ENCODE peak calls at places on chromosomes 11 and 22, in four cellular contexts. H is esophagus muscularis mucosa, D is GM12891, Y is ovary. F is an unnamed sample.
A peak's percentile ranks its signal among the peaks of the same experiment; 100 is the strongest.

GRCh38 chr11:92212530-92212929 is 12.1 kb upstream of the FAT3 start:
- DNase-seq in H (no peak), D (no peak), Y (no peak), F (no peak)

GRCh38 chr11:69553416-69554357 is 72.2 kb downstream of the LINC01488 start:
- DNase-seq in Y (no peak), D (no peak), H (no peak), F (no peak)

GRCh38 chr11:64295760-64296159 is 4.4 kb upstream of the CATSPERZ start:
- DNase-seq in Y (no peak), H (no peak), D (no peak), F (no peak)

GRCh38 chr11:777288-778255 is at the start of gene GATD1:
- DNase-seq in H (peak; percentile 96), Y (peak; percentile 95), D (peak; percentile 100), F (peak; percentile 99)

GRCh38 chr11:101264303-101264702 is 134.7 kb upstream of the PGR start:
- DNase-seq in H (no peak), Y (no peak), D (no peak), F (no peak)

GRCh38 chr11:95674669-95675358 is 114.8 kb downstream of the FAM76B start:
- DNase-seq in H (no peak), Y (no peak), D (no peak), F (no peak)

GRCh38 chr22:27581688-27582087 is 219.9 kb downstream of the MN1 start:
- DNase-seq in D (no peak), H (peak; percentile 97), Y (peak; percentile 91), F (no peak)

GRCh38 chr22:33909075-33909458 is 11.2 kb downstream of the LARGE1 start:
- DNase-seq in Y (peak; percentile 55), H (no peak), D (no peak), F (no peak)

GRCh38 chr11:73866586-73866996 is 10.1 kb downstream of the COA4 start:
- DNase-seq in H (no peak), Y (no peak), D (no peak), F (peak; percentile 46)

GRCh38 chr22:25282671-25283561 is 63.5 kb downstream of the CRYBB2 start:
- DNase-seq in H (no peak), D (peak; percentile 17), Y (no peak), F (no peak)

GRCh38 chr22:27752771-27753170 is 48.8 kb downstream of the MN1 start:
- DNase-seq in H (no peak), Y (peak; percentile 74), D (no peak), F (peak; percentile 45)

GRCh38 chr11:122673706-122674105 is 18.2 kb downstream of the UBASH3B start:
- DNase-seq in D (no peak), Y (no peak), H (no peak), F (no peak)

GRCh38 chr11:103662880-103663279 is 373.6 kb upstream of the DDI1 start:
- DNase-seq in Y (no peak), H (no peak), D (no peak), F (no peak)

DNA sequence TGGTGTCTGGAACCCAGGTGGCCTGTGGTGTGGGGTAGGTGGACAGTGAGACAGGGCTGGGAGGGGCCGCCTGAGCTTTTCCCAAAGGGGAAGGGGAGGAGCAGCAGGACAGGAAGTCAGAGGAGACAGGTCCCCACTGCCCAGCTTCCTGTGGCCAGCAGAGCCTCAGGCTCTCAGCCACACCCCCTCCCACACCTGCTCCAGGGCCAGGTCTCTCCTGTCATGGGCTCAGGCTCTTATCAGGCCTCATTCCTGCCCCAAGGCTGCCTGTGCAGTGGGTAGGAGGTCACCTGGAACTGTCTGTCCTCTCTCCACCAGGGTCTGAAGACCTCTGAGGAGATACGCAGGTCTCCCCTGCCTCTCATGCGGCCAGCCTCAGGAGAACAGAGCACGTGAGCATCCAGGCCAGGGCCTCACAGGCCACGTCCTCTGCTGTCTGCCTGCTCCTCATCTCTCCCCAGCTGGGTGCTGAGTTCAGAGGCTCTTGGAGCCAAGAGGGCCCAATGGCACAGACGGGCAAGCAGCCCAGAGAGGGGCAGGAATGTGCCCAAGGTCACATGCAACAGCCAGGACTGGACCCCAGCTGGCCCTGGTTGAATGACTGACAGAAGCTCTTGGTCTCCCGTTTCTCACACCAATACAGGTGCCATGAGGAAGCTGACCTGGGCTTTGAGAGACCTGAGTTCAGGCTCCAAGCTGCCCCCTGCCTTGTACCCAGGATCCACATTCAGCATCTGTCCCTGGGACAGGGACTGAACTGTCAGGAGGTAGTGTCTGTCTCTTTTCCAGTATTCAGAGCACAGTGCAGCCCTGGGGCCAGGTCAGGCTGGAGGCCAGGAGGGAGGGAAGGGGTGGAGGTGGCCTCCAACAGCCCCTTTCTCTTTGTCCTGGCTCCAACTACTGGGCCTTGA is 16.7 kb downstream of the STARD10 start:
- DNase-seq in H (no peak), Y (no peak), D (no peak), F (no peak)
- TF ChIP-seq POLR2A in H (no peak), Y (no peak), D (no peak), F (no peak)

GRCh38 chr22:20123364-20124082 is 6.5 kb upstream of the TRMT2A start:
- DNase-seq in Y (no peak), D (no peak), H (no peak), F (no peak)
- TF ChIP-seq POLR2A in Y (no peak), D (peak; percentile 22), H (no peak), F (no peak)

GRCh38 chr22:18119409-18120110 is 9.0 kb downstream of the TUBA8 start:
- DNase-seq in Y (no peak), D (no peak), H (no peak), F (no peak)
- TF ChIP-seq POLR2A in Y (no peak), D (no peak), H (no peak), F (no peak)

GRCh38 chr11:17718510-17718962 is 835 bp upstream of the MYOD1 start:
- DNase-seq in H (no peak), Y (no peak), D (no peak), F (no peak)

GRCh38 chr11:17720796-17721171 is 1.4 kb downstream of the MYOD1 start:
- DNase-seq in H (no peak), Y (no peak), D (no peak), F (no peak)

GRCh38 chr11:17718015-17718414 is 1.4 kb upstream of the MYOD1 start:
- DNase-seq in D (no peak), Y (no peak), H (no peak), F (no peak)

GRCh38 chr11:17719940-17720795 is 797 bp downstream of the MYOD1 start:
- DNase-seq in H (no peak), D (no peak), Y (no peak), F (no peak)

DNA sequence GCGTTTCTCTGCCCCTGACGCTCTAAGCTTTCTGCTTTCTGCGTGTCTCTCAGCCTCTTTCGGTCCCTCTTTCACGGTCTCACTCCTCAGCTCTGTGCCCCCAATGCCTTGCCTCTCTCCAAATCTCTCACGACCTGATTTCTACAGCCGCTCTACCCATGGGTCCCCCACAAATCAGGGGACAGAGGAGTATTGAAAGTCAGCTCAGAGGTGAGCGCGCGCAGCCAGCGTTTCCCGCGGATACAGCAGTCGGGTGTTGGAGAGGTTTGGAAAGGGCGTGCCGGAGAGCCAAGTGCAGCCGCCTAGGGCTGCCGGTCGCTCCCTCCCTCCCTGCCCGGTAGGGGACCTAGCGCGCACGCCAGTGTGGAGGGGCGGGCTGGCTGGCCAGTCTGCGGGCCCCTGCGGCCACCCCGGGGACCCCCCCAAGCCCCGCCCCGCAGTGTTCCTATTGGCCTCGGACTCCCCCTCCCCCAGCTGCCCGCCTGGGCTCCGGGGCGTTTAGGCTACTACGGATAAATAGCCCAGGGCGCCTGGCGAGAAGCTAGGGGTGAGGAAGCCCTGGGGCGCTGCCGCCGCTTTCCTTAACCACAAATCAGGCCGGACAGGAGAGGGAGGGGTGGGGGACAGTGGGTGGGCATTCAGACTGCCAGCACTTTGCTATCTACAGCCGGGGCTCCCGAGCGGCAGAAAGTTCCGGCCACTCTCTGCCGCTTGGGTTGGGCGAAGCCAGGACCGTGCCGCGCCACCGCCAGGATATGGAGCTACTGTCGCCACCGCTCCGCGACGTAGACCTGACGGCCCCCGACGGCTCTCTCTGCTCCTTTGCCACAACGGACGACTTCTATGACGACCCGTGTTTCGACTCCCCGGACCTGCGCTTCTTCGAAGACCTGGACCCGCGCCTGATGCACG is at the start of gene MYOD1:
- DNase-seq in D (no peak), Y (no peak), H (no peak), F (no peak)
- TF ChIP-seq POLR2A in D (no peak), Y (no peak), H (no peak), F (no peak)

GRCh38 chr11:44531116-44531504 is 34.4 kb upstream of the CD82 start:
- DNase-seq in H (no peak), D (no peak), Y (no peak), F (no peak)

GRCh38 chr11:44532809-44533208 is 32.7 kb upstream of the CD82 start:
- DNase-seq in D (no peak), Y (no peak), H (no peak), F (no peak)

GRCh38 chr11:44529895-44530412 is 35.5 kb upstream of the CD82 start:
- DNase-seq in D (no peak), Y (no peak), H (no peak), F (no peak)

GRCh38 chr11:44530413-44531115 is 34.9 kb upstream of the CD82 start:
- DNase-seq in Y (no peak), H (no peak), D (no peak), F (no peak)

GRCh38 chr11:44531636-44532035 is 33.8 kb upstream of the CD82 start:
- DNase-seq in H (no peak), D (no peak), Y (no peak), F (no peak)
- TF ChIP-seq POLR2A in H (no peak), D (no peak), Y (no peak), F (no peak)

GRCh38 chr11:77067776-77068460 is 1.1 kb downstream of the CAPN5 start:
- DNase-seq in Y (no peak), H (no peak), D (no peak), F (no peak)

GRCh38 chr11:77064648-77065217 is 2.0 kb upstream of the CAPN5 start:
- DNase-seq in Y (no peak), D (no peak), H (no peak), F (no peak)

GRCh38 chr11:77068461-77069335 is 1.9 kb downstream of the CAPN5 start:
- DNase-seq in D (no peak), H (no peak), Y (peak; percentile 37), F (no peak)

GRCh38 chr11:77065878-77066228 is 918 bp upstream of the CAPN5 start:
- DNase-seq in Y (peak; percentile 65), H (no peak), D (no peak), F (no peak)

DNA sequence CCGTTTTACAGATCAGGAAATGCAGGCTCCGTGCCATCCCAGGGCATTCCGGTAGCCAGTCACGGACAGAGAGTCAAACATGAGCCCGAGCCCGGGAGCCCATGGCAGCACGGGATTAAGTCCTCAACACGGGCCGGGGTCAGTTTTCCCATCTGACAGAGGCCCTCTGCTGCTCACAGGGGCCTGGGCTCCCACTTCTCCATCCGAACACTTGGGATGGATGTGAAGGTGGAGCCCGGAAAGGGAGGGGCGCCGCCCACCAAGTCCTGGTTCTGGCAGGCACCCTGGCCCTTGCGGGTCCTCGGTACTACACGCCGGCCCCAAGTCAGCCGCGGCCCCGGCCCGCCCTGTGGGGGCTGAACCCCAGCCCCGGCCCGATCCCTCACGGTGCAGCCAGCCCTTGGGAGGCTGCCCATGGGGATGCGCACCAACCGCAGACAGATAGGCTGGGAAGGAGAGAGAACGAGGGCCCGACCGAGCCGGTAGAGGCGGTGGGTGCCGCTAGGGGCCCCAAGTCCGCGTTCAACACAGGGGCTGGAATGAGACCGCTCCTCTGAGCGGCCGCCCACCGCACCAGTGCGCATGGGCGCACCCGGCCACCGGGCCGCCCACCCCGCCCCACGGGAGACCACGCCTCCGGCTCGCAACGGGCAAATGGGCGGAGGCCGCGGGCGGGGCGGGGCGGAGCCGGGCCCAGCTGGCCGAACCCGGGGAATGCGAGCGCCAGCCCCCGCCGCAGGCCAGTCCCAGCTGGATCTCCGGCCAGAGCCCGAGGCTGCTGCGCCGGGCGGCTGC is at the start of gene CAPN5:
- DNase-seq in D (peak; percentile 98), H (peak; percentile 94), Y (peak; percentile 97), F (peak; percentile 87)
- TF ChIP-seq POLR2A in D (no peak), H (peak; percentile 60), Y (peak; percentile 95), F (peak; percentile 84)

GRCh38 chr22:50318698-50319411 is 8.0 kb downstream of the DENND6B start:
- DNase-seq in H (no peak), D (no peak), Y (no peak), F (no peak)
- TF ChIP-seq POLR2A in H (no peak), D (no peak), Y (no peak), F (no peak)

GRCh38 chr11:121023848-121024751 is at the start of gene TBCEL:
- DNase-seq in Y (peak; percentile 95), D (peak; percentile 96), H (peak; percentile 94), F (peak; percentile 81)
- TF ChIP-seq POLR2A in Y (no peak), D (no peak), H (no peak), F (peak; percentile 20)